ENCODE peak calls at places on chromosome 1, in five cellular contexts. One of them, this sample, is unnamed.

GRCh38 chr1:242524571-242525359 is at the start of gene PLD5:
- DNase-seq in NCI-H446 treated with DMSO at 0.1 percent for 48 hours: peak
- DNase-seq in T follicular helper cell: no peak
- DNase-seq in SJCRH30: peak
- DNase-seq in Right ventricle myocardium superior: no peak
- DNase-seq in this sample: peak

GRCh38 chr1:24303600-24303999 is 15.6 kb upstream of the GRHL3 start:
- DNase-seq in T follicular helper cell: no peak
- DNase-seq in SJCRH30: no peak
- DNase-seq in Right ventricle myocardium superior: no peak
- DNase-seq in NCI-H446 treated with DMSO at 0.1 percent for 48 hours: no peak
- DNase-seq in this sample: no peak

GRCh38 chr1:2137257-2138121 is 57.1 kb downstream of the FAAP20 start:
- DNase-seq in NCI-H446 treated with DMSO at 0.1 percent for 48 hours: no peak
- DNase-seq in T follicular helper cell: no peak
- DNase-seq in SJCRH30: no peak
- DNase-seq in Right ventricle myocardium superior: no peak
- DNase-seq in this sample: peak

GRCh38 chr1:165383067-165383466 is 26.6 kb upstream of the LMX1A start:
- DNase-seq in NCI-H446 treated with DMSO at 0.1 percent for 48 hours: no peak
- DNase-seq in T follicular helper cell: no peak
- DNase-seq in Right ventricle myocardium superior: peak
- DNase-seq in SJCRH30: no peak
- DNase-seq in this sample: peak

GRCh38 chr1:194959795-194960194 is 1648.4 kb downstream of the KCNT2 start:
- DNase-seq in NCI-H446 treated with DMSO at 0.1 percent for 48 hours: no peak
- DNase-seq in SJCRH30: no peak
- DNase-seq in Right ventricle myocardium superior: no peak
- DNase-seq in T follicular helper cell: no peak
- DNase-seq in this sample: no peak

GRCh38 chr1:113630340-113631327 is 128.7 kb downstream of the PHTF1 start:
- DNase-seq in SJCRH30: no peak
- DNase-seq in T follicular helper cell: no peak
- DNase-seq in NCI-H446 treated with DMSO at 0.1 percent for 48 hours: no peak
- DNase-seq in Right ventricle myocardium superior: no peak
- DNase-seq in this sample: no peak

GRCh38 chr1:182235952-182236650 is 155.5 kb downstream of the GLUL start:
- DNase-seq in SJCRH30: peak
- DNase-seq in NCI-H446 treated with DMSO at 0.1 percent for 48 hours: no peak
- DNase-seq in Right ventricle myocardium superior: peak
- DNase-seq in T follicular helper cell: no peak
- DNase-seq in this sample: peak

GRCh38 chr1:102466487-102466886 is 469.8 kb upstream of the OLFM3 start:
- DNase-seq in SJCRH30: no peak
- DNase-seq in T follicular helper cell: no peak
- DNase-seq in Right ventricle myocardium superior: no peak
- DNase-seq in NCI-H446 treated with DMSO at 0.1 percent for 48 hours: no peak
- DNase-seq in this sample: no peak

GRCh38 chr1:234726359-234726836 is 116.4 kb upstream of the IRF2BP2 start:
- DNase-seq in SJCRH30: peak
- DNase-seq in T follicular helper cell: no peak
- DNase-seq in NCI-H446 treated with DMSO at 0.1 percent for 48 hours: no peak
- DNase-seq in Right ventricle myocardium superior: no peak
- DNase-seq in this sample: no peak

GRCh38 chr1:166511754-166512153 is 327.5 kb upstream of the POGK start:
- DNase-seq in SJCRH30: no peak
- DNase-seq in NCI-H446 treated with DMSO at 0.1 percent for 48 hours: no peak
- DNase-seq in T follicular helper cell: no peak
- DNase-seq in Right ventricle myocardium superior: no peak
- DNase-seq in this sample: no peak

GRCh38 chr1:30727796-30728195 is 4.4 kb upstream of the MATN1 start:
- DNase-seq in SJCRH30: peak
- DNase-seq in T follicular helper cell: no peak
- DNase-seq in NCI-H446 treated with DMSO at 0.1 percent for 48 hours: no peak
- DNase-seq in Right ventricle myocardium superior: no peak
- DNase-seq in this sample: no peak

GRCh38 chr1:112563341-112563740 is 54.6 kb downstream of the WNT2B start:
- DNase-seq in NCI-H446 treated with DMSO at 0.1 percent for 48 hours: no peak
- DNase-seq in T follicular helper cell: no peak
- DNase-seq in SJCRH30: no peak
- DNase-seq in Right ventricle myocardium superior: no peak
- DNase-seq in this sample: no peak

GRCh38 chr1:94739521-94740061 is 80.6 kb upstream of the SLC44A3 start:
- DNase-seq in NCI-H446 treated with DMSO at 0.1 percent for 48 hours: no peak
- DNase-seq in Right ventricle myocardium superior: peak
- DNase-seq in SJCRH30: peak
- DNase-seq in T follicular helper cell: no peak
- DNase-seq in this sample: no peak

GRCh38 chr1:55284856-55285255 is 69.7 kb upstream of the USP24 start:
- DNase-seq in T follicular helper cell: no peak
- DNase-seq in Right ventricle myocardium superior: no peak
- DNase-seq in NCI-H446 treated with DMSO at 0.1 percent for 48 hours: peak
- DNase-seq in SJCRH30: peak
- DNase-seq in this sample: peak

GRCh38 chr1:53582211-53583020 is 123.2 kb downstream of the DMRTB1 start:
- DNase-seq in T follicular helper cell: no peak
- DNase-seq in SJCRH30: no peak
- DNase-seq in NCI-H446 treated with DMSO at 0.1 percent for 48 hours: no peak
- DNase-seq in Right ventricle myocardium superior: no peak
- DNase-seq in this sample: peak

GRCh38 chr1:218718977-218719376 is 373.8 kb downstream of the TGFB2 start:
- DNase-seq in NCI-H446 treated with DMSO at 0.1 percent for 48 hours: no peak
- DNase-seq in SJCRH30: peak
- DNase-seq in Right ventricle myocardium superior: no peak
- DNase-seq in T follicular helper cell: no peak
- DNase-seq in this sample: no peak

GRCh38 chr1:67077593-67077992 is 23.6 kb upstream of the SLC35D1 start:
- DNase-seq in Right ventricle myocardium superior: no peak
- DNase-seq in SJCRH30: no peak
- DNase-seq in T follicular helper cell: no peak
- DNase-seq in NCI-H446 treated with DMSO at 0.1 percent for 48 hours: no peak
- DNase-seq in this sample: no peak

GRCh38 chr1:76807543-76808260 is 59.6 kb upstream of the ST6GALNAC5 start:
- DNase-seq in T follicular helper cell: no peak
- DNase-seq in NCI-H446 treated with DMSO at 0.1 percent for 48 hours: no peak
- DNase-seq in SJCRH30: no peak
- DNase-seq in Right ventricle myocardium superior: no peak
- DNase-seq in this sample: no peak

This sample was measured in G401.